ENCODE peak calls at places on chromosomes 11 and 22, in four cellular contexts. C is fibroblast of mammary gland, O is cardiac fibroblast, K is right atrium auricular region. A is an unnamed sample.

GRCh38 chr11:46697303-46697702 is 3.1 kb downstream of the ARHGAP1 start:
- DNase-seq in C (no peak), O (no peak), K (no peak), A (peak; percentile 13)

GRCh38 chr11:92979176-92979575 is 9.7 kb downstream of the MTNR1B start:
- DNase-seq in C (peak; percentile 64), O (peak; percentile 28), K (no peak), A (no peak)

GRCh38 chr11:134045799-134046635 is 22.9 kb upstream of the JAM3 start:
- DNase-seq in C (no peak), O (no peak), K (no peak), A (no peak)

GRCh38 chr11:111452146-111452545 is 60.0 kb downstream of the BTG4 start:
- DNase-seq in C (peak; percentile 73), O (no peak), K (no peak), A (peak; percentile 13)

GRCh38 chr11:15113381-15113780 is 1.3 kb upstream of the INSC start:
- DNase-seq in C (no peak), O (no peak), K (no peak), A (no peak)

GRCh38 chr11:93198221-93198650 is 445 bp upstream of the SLC36A4 start:
- DNase-seq in C (peak; percentile 31), O (peak; percentile 50), K (no peak), A (peak; percentile 46)

GRCh38 chr11:326842-327580 is 6.4 kb upstream of the IFITM3 start:
- DNase-seq in C (peak; percentile 76), O (peak; percentile 85), K (peak; percentile 94), A (peak; percentile 58)

GRCh38 chr22:37870273-37870672 is 21.1 kb downstream of the EIF3L start:
- DNase-seq in C (peak; percentile 64), O (no peak), K (no peak), A (no peak)

GRCh38 chr11:2885017-2885675 is 429 bp downstream of the CDKN1C start:
- DNase-seq in C (peak; percentile 16), O (peak; percentile 25), K (no peak), A (peak; percentile 36)

GRCh38 chr11:746289-747175 is 732 bp upstream of the TALDO1 start:
- DNase-seq in C (peak; percentile 53), O (peak; percentile 43), K (no peak), A (no peak)

GRCh38 chr11:48248902-48249301 is 4.0 kb downstream of the OR4X2 start:
- DNase-seq in C (no peak), O (no peak), K (no peak), A (no peak)

GRCh38 chr11:103730151-103730940 is 306.1 kb upstream of the DDI1 start:
- DNase-seq in C (peak; percentile 47), O (peak; percentile 43), K (no peak), A (peak; percentile 84)

GRCh38 chr22:20552450-20552894 is 45.1 kb downstream of the MED15 start:
- DNase-seq in C (peak; percentile 92), O (peak; percentile 72), K (peak; percentile 94), A (peak; percentile 68)

GRCh38 chr22:19927696-19928095 is 13.9 kb upstream of the COMT start:
- DNase-seq in C (no peak), O (no peak), K (no peak), A (no peak)

GRCh38 chr22:45337536-45337935 is 27.8 kb downstream of the FAM118A start:
- DNase-seq in C (no peak), O (no peak), K (no peak), A (no peak)

GRCh38 chr11:6402561-6402981 is 12.3 kb downstream of the SMPD1 start:
- DNase-seq in C (no peak), O (no peak), K (no peak), A (no peak)

GRCh38 chr11:100930185-100930778 is 199.3 kb downstream of the PGR start:
- DNase-seq in C (peak; percentile 82), O (peak; percentile 83), K (no peak), A (peak; percentile 88)

GRCh38 chr11:6298605-6299004 is 21.7 kb downstream of the CAVIN3 start:
- DNase-seq in C (peak; percentile 12), O (peak; percentile 32), K (no peak), A (peak; percentile 25)

GRCh38 chr11:125998267-125998666 is 52.4 kb downstream of the VSIG10L2 start:
- DNase-seq in C (peak; percentile 8), O (no peak), K (no peak), A (no peak)

GRCh38 chr11:32487270-32487669 is 51.9 kb upstream of the WT1 start:
- DNase-seq in C (no peak), O (peak; percentile 11), K (no peak), A (no peak)

GRCh38 chr11:35723493-35724284 is 61.1 kb downstream of the TRIM44 start:
- DNase-seq in C (peak; percentile 17), O (peak; percentile 33), K (no peak), A (no peak)

GRCh38 chr22:46351767-46352166 is 16.3 kb downstream of the TRMU start:
- DNase-seq in C (no peak), O (no peak), K (no peak), A (no peak)

GRCh38 chr11:7020183-7020917 is at the start of the genes NLRP14 and ZNF214:
- DNase-seq in C (peak; percentile 90), O (peak; percentile 94), K (peak; percentile 96), A (peak; percentile 92)

GRCh38 chr11:124870430-124870829 is 5.2 kb downstream of the ROBO3 start:
- DNase-seq in C (no peak), O (no peak), K (no peak), A (no peak)

GRCh38 chr11:95499516-95500135 is 268.6 kb upstream of the SESN3 start:
- DNase-seq in C (peak; percentile 86), O (no peak), K (no peak), A (peak; percentile 35)

GRCh38 chr22:35400335-35400680 is 368 bp downstream of the MCM5 start:
- DNase-seq in C (no peak), O (no peak), K (no peak), A (no peak)

GRCh38 chr11:10856689-10857603 is 907 bp downstream of the ZBED5 start:
- DNase-seq in C (no peak), O (peak; percentile 47), K (peak; percentile 60), A (peak; percentile 55)

DNA sequence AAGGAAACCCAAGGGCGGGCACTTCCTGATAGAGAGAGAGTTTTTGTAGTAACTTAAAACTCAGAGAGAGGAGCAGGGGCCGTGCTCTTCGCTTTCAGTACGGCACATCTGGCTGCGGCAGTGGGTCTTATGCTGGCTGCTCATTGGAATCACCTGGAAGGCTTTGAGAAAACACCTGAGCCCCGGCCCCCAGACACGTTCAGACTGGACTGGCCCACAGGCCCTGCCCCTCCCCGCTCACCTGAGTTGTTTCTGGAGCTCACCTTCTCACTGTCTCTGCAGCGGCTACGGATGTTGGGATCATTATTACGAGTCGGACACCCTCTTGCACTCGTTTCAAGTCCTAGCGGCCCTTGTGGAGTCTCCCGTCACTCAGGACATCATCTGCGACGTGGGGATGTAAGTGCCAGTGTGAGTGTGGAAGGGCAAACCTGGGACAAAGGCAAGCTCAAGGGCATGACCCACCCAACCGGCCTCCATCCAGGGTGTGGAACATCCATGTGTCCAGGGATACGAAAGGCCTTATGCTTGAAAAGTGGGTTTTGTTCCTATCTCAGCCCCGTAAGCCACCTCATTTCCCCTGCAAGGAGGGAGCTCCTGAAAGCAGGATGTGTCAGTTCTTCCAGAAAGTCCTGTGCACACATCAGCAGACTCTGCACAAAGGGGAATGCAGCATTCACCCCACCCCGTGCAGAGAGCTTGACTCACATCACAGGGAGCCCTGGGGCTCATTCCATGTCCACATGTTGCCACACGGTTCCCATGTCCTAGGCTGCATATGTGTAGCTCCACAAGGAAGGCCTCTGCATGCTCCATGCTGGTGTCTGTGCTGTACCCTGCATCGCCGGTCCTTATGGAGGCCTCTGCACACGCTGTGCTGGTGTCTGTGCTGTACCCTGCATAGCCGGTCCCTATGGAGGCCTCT is 5.4 kb downstream of the NADSYN1 start:
- DNase-seq in C (no peak), O (no peak), K (no peak), A (no peak)
- TF ChIP-seq CTCF in C (no peak), O (no peak), K (no peak), A (no peak)

GRCh38 chr22:43957871-43958270 is 2.6 kb downstream of the SAMM50 start:
- DNase-seq in C (peak; percentile 48), O (peak; percentile 46), K (no peak), A (peak; percentile 39)

GRCh38 chr22:43956383-43956782 is 1.1 kb downstream of the SAMM50 start:
- DNase-seq in C (no peak), O (no peak), K (no peak), A (peak; percentile 22)

GRCh38 chr22:43955883-43956286 is 643 bp downstream of the SAMM50 start:
- DNase-seq in C (peak; percentile 12), O (peak; percentile 27), K (no peak), A (peak; percentile 51)

GRCh38 chr22:43955040-43955882 is at the start of gene SAMM50:
- DNase-seq in C (peak; percentile 87), O (peak; percentile 92), K (peak; percentile 93), A (peak; percentile 88)

GRCh38 chr22:43956805-43957463 is 1.7 kb downstream of the SAMM50 start:
- DNase-seq in C (no peak), O (peak; percentile 50), K (no peak), A (peak; percentile 40)
- H3K4me3 ChIP-seq in C (no peak overlapping the region), O (no peak overlapping the region), K (no peak overlapping the region), A (peak overlapping the region; percentile 98)

DNA sequence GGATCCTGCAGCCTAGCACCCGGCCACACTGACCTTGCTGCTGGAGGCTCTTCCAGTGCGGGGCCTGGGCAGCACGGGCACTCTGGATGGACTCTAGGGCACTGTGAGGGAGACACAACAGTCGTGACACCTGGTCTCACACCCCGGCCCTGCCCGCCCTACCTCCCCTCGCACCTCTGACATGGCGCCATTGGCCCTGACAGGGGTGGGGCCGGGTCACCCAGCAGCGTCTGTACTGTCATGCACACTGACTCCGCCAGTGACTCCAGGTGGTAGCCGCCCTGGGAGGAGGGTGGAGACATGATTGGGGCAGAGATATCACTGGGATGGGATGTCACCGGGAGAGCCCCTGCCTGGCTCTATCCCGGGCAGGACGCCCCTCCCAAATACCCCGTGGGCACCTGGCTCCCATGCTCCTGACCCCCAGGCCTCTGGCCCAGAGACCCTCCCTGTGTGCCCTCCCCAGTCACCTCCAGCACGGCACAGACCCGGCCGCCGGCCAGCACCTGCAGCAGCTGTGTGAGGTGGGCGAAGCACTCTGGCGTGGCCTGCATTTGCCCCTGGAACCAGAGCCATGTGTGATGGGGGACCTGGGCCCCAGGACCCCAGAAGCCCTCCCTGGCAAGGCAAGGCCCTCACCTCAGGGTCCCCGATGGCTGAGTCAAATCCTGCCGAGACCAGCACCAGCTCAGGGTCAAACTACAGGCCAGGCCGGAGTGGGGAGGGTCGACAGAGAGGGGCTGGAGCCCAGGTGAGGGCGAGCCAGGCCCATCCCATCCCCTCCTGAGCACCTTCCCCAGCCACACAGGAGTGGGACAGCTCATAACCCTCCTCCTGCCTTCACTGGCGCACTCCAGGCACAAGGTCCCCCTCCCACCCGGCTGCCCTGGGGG is 2.6 kb downstream of the HDAC10 start:
- DNase-seq in C (no peak), O (no peak), K (no peak), A (no peak)
- TF ChIP-seq CTCF in C (no peak), O (no peak), K (no peak), A (no peak)

DNA sequence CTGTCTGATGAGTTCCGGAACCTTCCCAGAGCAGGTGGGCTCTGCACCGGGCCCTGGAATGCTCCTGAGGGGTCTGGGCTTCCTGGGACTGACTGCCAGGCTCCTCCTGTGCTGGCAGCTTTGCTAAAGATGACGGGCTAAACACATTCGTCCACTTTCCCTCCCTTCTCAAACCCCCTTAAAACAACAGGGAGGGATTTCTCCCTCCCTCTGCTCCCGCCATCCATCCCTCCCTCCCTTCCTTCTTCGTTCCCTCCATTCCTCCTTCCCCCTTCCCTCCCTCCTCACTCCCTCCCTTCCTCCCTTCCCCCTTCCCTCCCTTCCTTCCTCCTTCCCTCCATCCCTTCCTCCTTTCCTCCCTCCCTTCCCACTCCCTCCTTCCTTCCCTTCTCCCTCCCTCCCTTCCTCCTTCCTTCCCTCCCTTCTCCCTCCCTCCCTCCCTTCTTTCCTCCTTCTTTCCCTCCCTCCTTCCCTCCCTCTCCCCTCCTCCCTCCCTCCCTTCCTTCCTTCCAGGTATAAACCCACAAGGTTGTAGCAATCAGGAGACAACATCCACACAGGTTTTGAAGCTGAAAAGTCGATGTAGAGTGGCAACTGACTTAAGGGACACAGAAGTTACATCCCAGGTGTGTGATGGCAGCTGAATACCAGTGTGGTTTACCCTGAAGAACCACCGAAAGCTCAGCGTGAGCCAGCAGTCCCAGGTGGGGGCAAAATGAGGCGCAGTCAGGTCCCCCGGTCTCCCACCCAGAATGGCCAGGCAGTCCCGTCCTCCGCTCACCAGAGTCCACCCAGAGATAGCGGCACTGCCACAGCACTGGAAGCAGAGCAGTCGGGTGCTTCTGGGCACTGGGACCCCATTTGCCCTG is 18.7 kb upstream of the MGAT3 start:
- DNase-seq in C (no peak), O (no peak), K (no peak), A (no peak)
- H3K4me3 ChIP-seq in C (no peak overlapping the region), O (no peak overlapping the region), K (no peak overlapping the region), A (no peak overlapping the region)